ENCODE peak calls at places on chromosomes 5 and 9, in eight cellular contexts. E is lung; K is HEK293T; J is iris pigment epithelial cell; T is Daoy; W is adrenal gland; R is stimulated activated CD8-positive, alpha-beta memory T cell treated with anti-CD3 and anti-CD28 coated beads, Interleukin-4, amount 100 ng/mL, for 1 hour; H is NCI-H345. A is an unnamed sample.

GRCh38 chr5:55530669-55531068 is 4.1 kb downstream of the PLPP1 start:
- DNase-seq in E (no peak), K (no peak), J (no peak), T (no peak), W (peak), R (no peak), H (no peak), A (no peak)

GRCh38 chr9:91496351-91496750 is 72.7 kb upstream of the NFIL3 start:
- DNase-seq in E (no peak), K (no peak), J (no peak), T (no peak), W (no peak), R (no peak), H (no peak), A (no peak)

GRCh38 chr5:166127766-166128565 is 2163.5 kb upstream of the WWC1 start:
- DNase-seq in E (no peak), K (no peak), J (no peak), T (no peak), W (no peak), R (no peak), H (no peak), A (no peak)

GRCh38 chr5:124746252-124746915 is at the start of gene ZNF608:
- DNase-seq in E (no peak), K (no peak), J (peak), T (peak), W (peak), R (no peak), H (peak), A (no peak)

GRCh38 chr5:76851713-76852369 is 2.0 kb downstream of the S100Z start:
- DNase-seq in E (no peak), K (no peak), J (no peak), T (no peak), W (no peak), R (no peak), H (no peak), A (no peak)

GRCh38 chr9:37333288-37333687 is 89.2 kb upstream of the GRHPR start:
- DNase-seq in E (no peak), K (no peak), J (no peak), T (no peak), W (no peak), R (no peak), H (no peak), A (no peak)

GRCh38 chr5:73625314-73625904 is 587 bp upstream of the ARHGEF28 start:
- DNase-seq in E (no peak), K (no peak), J (peak), T (no peak), W (no peak), R (no peak), H (no peak), A (no peak)

GRCh38 chr9:107751522-107752235 is 262.1 kb upstream of the KLF4 start:
- DNase-seq in E (no peak), K (no peak), J (peak), T (peak), W (no peak), R (no peak), H (no peak), A (peak)

GRCh38 chr9:127423934-127424668 is at the start of gene ZNF79:
- DNase-seq in E (peak), K (peak), J (peak), T (peak), W (peak), R (peak), H (peak), A (peak)

GRCh38 chr5:157867736-157868135 is 8.8 kb upstream of the CLINT1 start:
- DNase-seq in E (no peak), K (no peak), J (no peak), T (no peak), W (no peak), R (no peak), H (no peak), A (no peak)

GRCh38 chr9:38437193-38437823 is 13.1 kb upstream of the IGFBPL1 start:
- DNase-seq in E (no peak), K (no peak), J (peak), T (peak), W (no peak), R (no peak), H (no peak), A (no peak)

GRCh38 chr5:26329562-26330189 is 708.7 kb downstream of the CDH9 start:
- DNase-seq in E (no peak), K (peak), J (no peak), T (no peak), W (no peak), R (no peak), H (peak), A (peak)

GRCh38 chr5:66144074-66144798 is at the start of gene SREK1:
- DNase-seq in E (peak), K (peak), J (peak), T (peak), W (peak), R (peak), H (peak), A (peak)

GRCh38 chr9:32928145-32928763 is 73.2 kb downstream of the APTX start:
- DNase-seq in E (no peak), K (no peak), J (no peak), T (peak), W (no peak), R (no peak), H (no peak), A (no peak)

GRCh38 chr9:6877671-6878161 is 119.9 kb downstream of the KDM4C start:
- DNase-seq in E (no peak), K (no peak), J (peak), T (peak), W (no peak), R (no peak), H (no peak), A (no peak)

GRCh38 chr5:8857051-8857450 is 688.8 kb downstream of the SEMA5A start:
- DNase-seq in E (no peak), K (no peak), J (no peak), T (no peak), W (no peak), R (no peak), H (no peak), A (no peak)

GRCh38 chr5:10596886-10597451 is 33.1 kb downstream of the ANKRD33B start:
- DNase-seq in E (no peak), K (no peak), J (no peak), T (no peak), W (no peak), R (no peak), H (no peak), A (no peak)

GRCh38 chr9:125994066-125994943 is 247.1 kb downstream of the PBX3 start:
- DNase-seq in E (no peak), K (no peak), J (no peak), T (no peak), W (no peak), R (no peak), H (no peak), A (no peak)

GRCh38 chr9:89445801-89446228 is 52.1 kb downstream of the SEMA4D start:
- DNase-seq in E (no peak), K (no peak), J (no peak), T (no peak), W (no peak), R (no peak), H (no peak), A (no peak)

A was measured in Panc1.